ENCODE peak calls at places on chromosomes 5 and 9, in four cellular contexts. Z is HuH-7.5, M is aorta, B is NCI-H2029 treated with DMSO at 0.1 percent for 48 hours. A is an unnamed sample.

GRCh38 chr5:60814498-60814897 is 29.6 kb downstream of the ELOVL7 start:
- DNase-seq in Z (no peak), M (no peak), B (no peak), A (no peak)

GRCh38 chr9:100443781-100444768 is 17.1 kb downstream of the MSANTD3 start:
- DNase-seq in Z (peak; percentile 25), M (no peak), B (no peak), A (no peak)

GRCh38 chr5:136249678-136250266 is 56.8 kb upstream of the SMIM32 start:
- DNase-seq in Z (peak; percentile 17), M (peak; percentile 80), B (peak; percentile 48), A (peak; percentile 49)

GRCh38 chr5:14266686-14267085 is 123.5 kb downstream of the TRIO start:
- DNase-seq in Z (no peak), M (no peak), B (no peak), A (no peak)

GRCh38 chr9:89542461-89543021 is 44.6 kb upstream of the SEMA4D start:
- DNase-seq in Z (no peak), M (no peak), B (no peak), A (no peak)

GRCh38 chr9:136886610-136887597 is 588 bp downstream of the TRAF2 start:
- DNase-seq in Z (peak; percentile 87), M (no peak), B (no peak), A (peak; percentile 46)

GRCh38 chr5:10719965-10720364 is 41.1 kb downstream of the DAP start:
- DNase-seq in Z (no peak), M (no peak), B (no peak), A (peak; percentile 100)

GRCh38 chr9:114694146-114694545 is 12.2 kb upstream of the TEX48 start:
- DNase-seq in Z (no peak), M (no peak), B (no peak), A (no peak)

GRCh38 chr5:176619203-176619568 is 9.2 kb upstream of the GPRIN1 start:
- DNase-seq in Z (no peak), M (peak; percentile 84), B (no peak), A (no peak)

GRCh38 chr9:133707065-133707760 is 30.9 kb downstream of the SARDH start:
- DNase-seq in Z (no peak), M (peak; percentile 63), B (no peak), A (no peak)

GRCh38 chr9:27194401-27195091 is 85.5 kb downstream of the TEK start:
- DNase-seq in Z (no peak), M (no peak), B (no peak), A (no peak)

GRCh38 chr5:123664961-123665360 is 153.0 kb downstream of the CSNK1G3 start:
- DNase-seq in Z (no peak), M (no peak), B (no peak), A (no peak)

GRCh38 chr9:16417749-16418148 is 452.7 kb downstream of the BNC2 start:
- DNase-seq in Z (no peak), M (no peak), B (no peak), A (no peak)

GRCh38 chr9:104589611-104590010 is 9.6 kb downstream of the OR13C5 start:
- DNase-seq in Z (no peak), M (no peak), B (no peak), A (no peak)

GRCh38 chr5:80686757-80687156 is 32.0 kb upstream of the DHFR start:
- DNase-seq in Z (no peak), M (no peak), B (no peak), A (no peak)

GRCh38 chr5:138716456-138716924 is 36.7 kb upstream of the CTNNA1 start:
- DNase-seq in Z (no peak), M (no peak), B (peak; percentile 87), A (peak; percentile 83)

GRCh38 chr5:158992104-158992740 is 107.5 kb downstream of the EBF1 start:
- DNase-seq in Z (no peak), M (no peak), B (no peak), A (no peak)

GRCh38 chr9:93568169-93568568 is 8.2 kb upstream of the PHF2 start:
- DNase-seq in Z (no peak), M (no peak), B (no peak), A (no peak)

GRCh38 chr5:126757713-126758357 is 19.1 kb upstream of the LMNB1 start:
- DNase-seq in Z (no peak), M (no peak), B (no peak), A (no peak)

GRCh38 chr5:95966005-95966404 is 4.4 kb upstream of the ELL2 start:
- DNase-seq in Z (peak; percentile 18), M (no peak), B (peak; percentile 94), A (no peak)

GRCh38 chr9:69036319-69036718 is 767 bp downstream of the FXN start:
- DNase-seq in Z (peak; percentile 38), M (no peak), B (no peak), A (no peak)

GRCh38 chr9:130893250-130894101 is 3.1 kb downstream of the QRFP start:
- DNase-seq in Z (no peak), M (peak; percentile 79), B (no peak), A (no peak)

GRCh38 chr5:108193021-108193795 is 188.7 kb downstream of the FBXL17 start:
- DNase-seq in Z (no peak), M (no peak), B (no peak), A (no peak)

GRCh38 chr5:97297063-97297715 is 114.1 kb upstream of the RIOK2 start:
- DNase-seq in Z (peak; percentile 9), M (no peak), B (no peak), A (peak; percentile 39)

GRCh38 chr5:8413975-8414374 is 545.0 kb downstream of the MTRR start:
- DNase-seq in Z (no peak), M (no peak), B (no peak), A (no peak)

GRCh38 chr5:67065237-67065636 is 131.4 kb downstream of the CD180 start:
- DNase-seq in Z (no peak), M (no peak), B (peak; percentile 32), A (no peak)

GRCh38 chr9:98848450-98849149 is 41.1 kb downstream of the GALNT12 start:
- DNase-seq in Z (peak; percentile 82), M (peak; percentile 97), B (peak; percentile 87), A (peak; percentile 90)

GRCh38 chr9:77587851-77588250 is 60.3 kb downstream of the GNA14 start:
- DNase-seq in Z (no peak), M (no peak), B (no peak), A (no peak)

GRCh38 chr9:128211551-128212281 is 8.5 kb downstream of the DNM1 start:
- DNase-seq in Z (no peak), M (no peak), B (no peak), A (no peak)

GRCh38 chr9:36572515-36573418 is at the start of gene MELK:
- DNase-seq in Z (peak; percentile 98), M (peak; percentile 95), B (peak; percentile 31), A (peak; percentile 79)

GRCh38 chr5:140153905-140154304 is 21.1 kb upstream of the CYSTM1 start:
- DNase-seq in Z (no peak), M (no peak), B (no peak), A (no peak)

GRCh38 chr5:76341935-76342334 is 61.1 kb upstream of the IQGAP2 start:
- DNase-seq in Z (no peak), M (no peak), B (no peak), A (no peak)